ENCODE peak calls at places on chromosomes 12 and 14, in five cellular contexts. M is GM13976; U is CD8-positive, alpha-beta T cell; F is left ventricle myocardium inferior; T is MM.1S. E is an unnamed sample.

GRCh38 chr12:125610971-125611370 is 545.7 kb downstream of the AACS start:
- DNase-seq in M (no peak), U (no peak), F (no peak), T (no peak), E (no peak)

GRCh38 chr12:9960613-9961012 is 10.6 kb upstream of the CLEC12A start:
- DNase-seq in M (no peak), U (no peak), F (no peak), T (no peak), E (no peak)

GRCh38 chr14:61320806-61321384 is 484 bp upstream of the PRKCH start:
- DNase-seq in M (no peak), U (no peak), F (no peak), T (no peak), E (no peak)

GRCh38 chr12:51923506-51924365 is 16.4 kb downstream of the ACVRL1 start:
- DNase-seq in M (peak; percentile 78), U (peak; percentile 49), F (peak; percentile 76), T (peak; percentile 26), E (peak; percentile 64)

GRCh38 chr14:24232645-24233537 is at the start of gene GMPR2:
- DNase-seq in M (no peak), U (no peak), F (no peak), T (no peak), E (peak; percentile 65)

GRCh38 chr14:57820581-57820980 is 45.3 kb downstream of the SLC35F4 start:
- DNase-seq in M (no peak), U (no peak), F (no peak), T (no peak), E (no peak)

GRCh38 chr14:25516838-25517237 is 466.9 kb upstream of the STXBP6 start:
- DNase-seq in M (no peak), U (no peak), F (no peak), T (no peak), E (no peak)

GRCh38 chr14:33647385-33647786 is 303.5 kb downstream of the EGLN3 start:
- DNase-seq in M (no peak), U (no peak), F (no peak), T (no peak), E (no peak)

GRCh38 chr14:95164506-95164905 is 7.2 kb upstream of the DICER1 start:
- DNase-seq in M (no peak), U (no peak), F (no peak), T (no peak), E (no peak)

GRCh38 chr14:94936901-94937321 is 167.0 kb upstream of the GSC start:
- DNase-seq in M (no peak), U (no peak), F (peak; percentile 41), T (no peak), E (no peak)

GRCh38 chr14:70904376-70904775 is 2.9 kb upstream of the PCNX1 start:
- DNase-seq in M (no peak), U (no peak), F (no peak), T (no peak), E (no peak)

GRCh38 chr12:6554168-6554989 is 1.5 kb downstream of the IFFO1 start:
- DNase-seq in M (peak; percentile 89), U (peak; percentile 55), F (peak; percentile 81), T (peak; percentile 75), E (peak; percentile 92)

GRCh38 chr14:69091695-69092094 is 61.2 kb downstream of the DCAF5 start:
- DNase-seq in M (no peak), U (no peak), F (no peak), T (no peak), E (no peak)

GRCh38 chr12:28601659-28602058 is 411.4 kb downstream of the CCDC91 start:
- DNase-seq in M (no peak), U (no peak), F (no peak), T (no peak), E (no peak)

GRCh38 chr12:19035552-19035951 is 94.0 kb upstream of the PLEKHA5 start:
- DNase-seq in M (no peak), U (no peak), F (no peak), T (no peak), E (no peak)

GRCh38 chr14:96507723-96508122 is 5.5 kb downstream of the PAPOLA start:
- DNase-seq in M (no peak), U (no peak), F (no peak), T (no peak), E (no peak)

GRCh38 chr12:104802198-104802597 is 155.9 kb downstream of the SLC41A2 start:
- DNase-seq in M (no peak), U (no peak), F (no peak), T (no peak), E (no peak)

GRCh38 chr12:20368653-20369163 is 371 bp downstream of the PDE3A start:
- DNase-seq in M (peak; percentile 37), U (no peak), F (peak; percentile 27), T (no peak), E (peak; percentile 35)

GRCh38 chr14:99081156-99081765 is 190.7 kb downstream of the BCL11B start:
- DNase-seq in M (no peak), U (no peak), F (no peak), T (no peak), E (no peak)

GRCh38 chr12:124411291-124411878 is 116.5 kb downstream of the RFLNA start:
- DNase-seq in M (no peak), U (no peak), F (no peak), T (no peak), E (no peak)

GRCh38 chr12:111404362-111405148 is 1.2 kb upstream of the SH2B3 start:
- DNase-seq in M (peak; percentile 69), U (no peak), F (peak; percentile 38), T (no peak), E (peak; percentile 65)

GRCh38 chr14:62213516-62213915 is 451.3 kb downstream of the SNAPC1 start:
- DNase-seq in M (no peak), U (no peak), F (no peak), T (no peak), E (peak; percentile 3)

GRCh38 chr12:121038861-121039654 is at the start of gene OASL:
- DNase-seq in M (peak; percentile 54), U (peak; percentile 46), F (no peak), T (peak; percentile 36), E (peak; percentile 56)

GRCh38 chr12:2825133-2825532 is 9.7 kb downstream of the NRIP2 start:
- DNase-seq in M (no peak), U (no peak), F (no peak), T (no peak), E (no peak)

GRCh38 chr12:2826721-2827515 is 7.9 kb downstream of the NRIP2 start:
- DNase-seq in M (no peak), U (no peak), F (no peak), T (no peak), E (no peak)

GRCh38 chr12:2823483-2823882 is 11.0 kb downstream of the ITFG2 start:
- DNase-seq in M (no peak), U (no peak), F (no peak), T (no peak), E (no peak)

GRCh38 chr12:2826036-2826435 is 8.8 kb downstream of the NRIP2 start:
- DNase-seq in M (no peak), U (no peak), F (no peak), T (no peak), E (no peak)

GRCh38 chr12:2824541-2824940 is 10.3 kb downstream of the NRIP2 start:
- DNase-seq in M (no peak), U (no peak), F (no peak), T (no peak), E (no peak)
- TF ChIP-seq CTCF in M (no peak), U (no peak), F (no peak), T (no peak), E (no peak)

DNA sequence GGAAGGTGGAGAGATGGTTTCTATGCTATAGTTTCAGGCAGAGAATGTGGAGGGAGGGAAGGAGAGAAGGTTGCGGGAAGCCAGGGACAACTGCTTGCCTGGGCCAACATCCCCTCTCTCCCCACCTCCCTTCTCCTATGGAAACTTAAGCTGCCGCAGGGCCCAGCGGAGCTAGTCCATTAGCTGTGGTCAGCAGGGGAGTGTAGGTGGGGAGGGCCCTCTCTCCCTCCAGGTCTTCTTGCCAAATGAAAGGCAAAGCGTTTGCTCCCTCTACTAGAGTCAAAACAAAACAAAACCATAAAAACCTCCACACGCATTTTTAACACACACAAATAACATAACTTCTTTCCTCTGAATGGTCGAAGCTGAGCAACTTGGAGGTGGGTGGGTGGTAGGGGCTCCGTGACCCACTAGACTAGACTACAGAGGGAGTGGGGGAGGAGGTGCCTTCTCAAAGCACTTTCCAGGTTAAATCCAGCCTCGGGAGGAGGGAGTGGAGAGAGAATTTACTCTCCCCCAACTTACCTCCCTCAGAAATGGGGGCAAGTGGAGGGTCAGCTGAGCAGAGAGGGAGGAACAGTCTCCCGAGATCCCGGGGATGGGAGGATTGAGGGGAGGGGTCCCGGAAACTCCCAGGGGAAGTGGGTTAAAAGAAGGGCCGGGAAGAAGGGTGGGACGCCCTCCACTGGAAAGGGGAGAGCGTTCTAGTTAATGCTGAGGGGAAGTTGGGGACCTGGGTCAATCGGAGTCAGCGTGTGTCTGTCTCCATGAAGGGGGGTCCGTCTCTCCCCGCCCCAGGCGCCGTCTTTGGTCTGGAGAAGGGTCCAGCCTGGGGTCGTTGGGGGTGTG is 4.6 kb upstream of the CACNB3 start:
- DNase-seq in M (peak; percentile 50), U (no peak), F (no peak), T (no peak), E (no peak)
- TF ChIP-seq CTCF in M (no peak), U (no peak), F (no peak), T (no peak), E (no peak)

GRCh38 chr12:70826156-70826555 is 94.4 kb downstream of the PTPRR start:
- DNase-seq in M (no peak), U (no peak), F (no peak), T (no peak), E (no peak)
- TF ChIP-seq CTCF in M (no peak), U (no peak), F (no peak), T (no peak), E (no peak)

GRCh38 chr14:30266290-30266689 is 292.7 kb upstream of the G2E3 start:
- DNase-seq in M (no peak), U (no peak), F (no peak), T (no peak), E (no peak)

GRCh38 chr14:30272848-30273563 is 286.0 kb upstream of the G2E3 start:
- DNase-seq in M (no peak), U (no peak), F (no peak), T (no peak), E (no peak)

GRCh38 chr14:30273564-30273880 is 285.4 kb upstream of the G2E3 start:
- DNase-seq in M (no peak), U (no peak), F (no peak), T (no peak), E (no peak)

GRCh38 chr14:30267141-30267540 is 291.8 kb upstream of the G2E3 start:
- DNase-seq in M (no peak), U (no peak), F (no peak), T (no peak), E (no peak)

DNA sequence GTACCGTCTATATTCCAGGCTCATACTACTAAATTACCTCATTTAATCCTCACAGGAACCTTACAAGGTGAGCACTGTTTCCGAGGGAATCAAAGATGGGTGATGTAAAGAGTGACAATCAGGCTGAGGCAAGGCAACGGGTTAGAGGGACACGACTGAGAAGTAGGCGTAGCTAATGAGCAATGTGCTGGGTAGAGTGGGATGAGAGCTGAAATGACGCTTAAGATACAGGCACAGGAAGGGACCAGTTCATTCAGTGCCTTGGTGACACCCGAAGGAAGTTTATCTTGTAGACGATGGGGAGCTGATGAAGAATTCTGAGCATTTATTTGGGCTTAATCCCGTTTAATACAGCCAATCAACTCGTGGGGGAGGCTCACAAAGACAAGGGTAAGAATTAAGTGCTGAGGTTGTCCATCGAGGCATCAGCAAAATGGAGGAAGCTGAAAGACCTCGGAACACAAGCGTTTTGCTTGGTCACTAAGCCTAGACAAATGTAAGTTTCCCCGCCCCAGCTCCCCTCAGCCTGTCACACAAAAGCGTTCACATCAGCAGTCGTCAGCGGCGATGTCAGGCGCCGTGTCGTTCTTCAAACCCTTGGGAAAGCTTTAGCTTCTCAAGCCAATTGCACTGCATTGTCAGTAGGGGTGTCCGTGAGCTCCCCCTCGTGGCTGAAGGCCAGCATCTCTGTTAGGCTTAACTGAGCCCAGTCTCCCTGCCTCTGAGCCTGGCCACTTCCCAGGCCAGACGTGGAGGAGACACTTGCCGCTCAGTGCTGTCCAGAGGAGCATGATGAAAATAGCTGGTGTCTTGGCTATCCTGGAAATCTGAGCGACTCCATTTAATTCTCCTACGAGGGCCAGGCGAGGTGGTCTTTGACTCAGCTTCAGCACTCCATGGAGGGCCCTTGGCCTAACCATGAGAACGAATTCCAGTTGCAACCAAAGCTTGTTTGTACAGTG is 288.5 kb upstream of the G2E3 start:
- DNase-seq in M (peak; percentile 38), U (peak; percentile 21), F (peak; percentile 81), T (peak; percentile 67), E (peak; percentile 29)
- TF ChIP-seq CTCF in M (peak; percentile 81), U (peak; percentile 35), F (peak; percentile 86), T (peak; percentile 68), E (peak; percentile 90)

E was measured in GM13977.